ENCODE peak calls at places on chromosomes 13 and 19, in seven cellular contexts. F, M, L, T, H, O and A are unnamed samples.

GRCh38 chr13:42696191-42696590 is 85.2 kb upstream of the FAM216B start:
- DNase-seq in H (no peak), F (peak), T (no peak), M (no peak), O (no peak), L (no peak), A (peak)

GRCh38 chr13:98827449-98827848 is 75.0 kb upstream of the SLC15A1 start:
- DNase-seq in M (no peak), H (no peak), F (no peak), T (no peak), L (no peak), O (no peak), A (no peak)

GRCh38 chr13:108915095-108915633 is 285.8 kb downstream of the MYO16 start:
- DNase-seq in T (no peak), M (no peak), O (no peak), L (no peak), H (no peak), F (peak), A (peak)

GRCh38 chr19:4732680-4733114 is 9.1 kb upstream of the DPP9 start:
- DNase-seq in H (peak), O (peak), F (peak), T (peak), M (peak), L (peak), A (peak)

GRCh38 chr13:38348890-38349289 is 761 bp upstream of the UFM1 start:
- DNase-seq in H (peak), T (no peak), F (peak), M (peak), L (no peak), O (no peak), A (peak)

GRCh38 chr19:7197760-7198696 is 96.2 kb downstream of the INSR start:
- DNase-seq in H (peak), L (peak), T (peak), F (peak), M (peak), O (peak), A (peak)

GRCh38 chr13:77696006-77696862 is 1.3 kb upstream of the SLAIN1 start:
- DNase-seq in T (no peak), F (no peak), M (no peak), L (no peak), O (no peak), H (no peak), A (no peak)

GRCh38 chr13:36033035-36033434 is 98.1 kb downstream of the DCLK1 start:
- DNase-seq in T (no peak), O (no peak), M (no peak), F (no peak), L (no peak), H (no peak), A (no peak)

GRCh38 chr13:46160065-46160464 is 21.9 kb downstream of the LCP1 start:
- DNase-seq in F (no peak), O (no peak), M (no peak), L (no peak), H (no peak), T (no peak), A (no peak)

GRCh38 chr19:1016647-1017114 is 4.2 kb downstream of the TMEM259 start:
- DNase-seq in F (peak), O (no peak), T (no peak), M (no peak), H (no peak), L (no peak), A (peak)

GRCh38 chr19:53868892-53869804 is 1.5 kb downstream of the MYADM start:
- DNase-seq in L (peak), H (peak), F (peak), M (peak), T (peak), O (peak), A (peak)

GRCh38 chr13:77697208-77698103 is at the start of gene SLAIN1:
- DNase-seq in H (peak), L (peak), O (peak), T (peak), F (peak), M (peak), A (no peak)

GRCh38 chr13:102460806-102461205 is 59.0 kb upstream of the FGF14 start:
- DNase-seq in T (no peak), O (no peak), F (no peak), L (no peak), M (no peak), H (no peak), A (no peak)

GRCh38 chr19:13881231-13881691 is 4.3 kb downstream of the NANOS3 start:
- DNase-seq in M (no peak), L (no peak), F (no peak), O (no peak), H (no peak), T (no peak), A (no peak)

GRCh38 chr19:40282920-40283319 is 2.2 kb downstream of the AKT2 start:
- DNase-seq in H (no peak), M (no peak), L (no peak), T (no peak), O (no peak), F (no peak), A (no peak)

GRCh38 chr19:43934055-43934984 is 762 bp downstream of the ZNF45 start:
- DNase-seq in L (no peak), H (no peak), M (no peak), T (no peak), F (peak), O (no peak), A (peak)

GRCh38 chr13:112444001-112444311 is 67.8 kb downstream of the SPACA7 start:
- DNase-seq in H (peak), O (no peak), M (no peak), F (peak), T (peak), L (peak), A (peak)

GRCh38 chr19:18610245-18610555 is 2.5 kb upstream of the TMEM59L start:
- DNase-seq in M (no peak), T (no peak), F (no peak), O (no peak), H (no peak), L (no peak), A (no peak)

GRCh38 chr19:45881909-45882528 is 3.9 kb downstream of the IRF2BP1 start:
- DNase-seq in T (peak), L (no peak), M (no peak), O (no peak), H (no peak), F (no peak), A (no peak)

GRCh38 chr13:66546534-66547379 is 683.4 kb downstream of the PCDH9 start:
- DNase-seq in T (no peak), M (no peak), L (no peak), H (no peak), O (no peak), F (peak), A (peak)

GRCh38 chr13:96511587-96511986 is 421.7 kb downstream of the HS6ST3 start:
- DNase-seq in M (no peak), L (no peak), H (no peak), O (no peak), T (no peak), F (no peak), A (no peak)

GRCh38 chr13:109868583-109869311 is 82.4 kb upstream of the IRS2 start:
- DNase-seq in T (no peak), M (no peak), O (no peak), L (no peak), F (peak), H (no peak), A (peak)

GRCh38 chr19:42515241-42515832 is 12.9 kb downstream of the CEACAM1 start:
- DNase-seq in L (no peak), F (no peak), M (no peak), T (no peak), H (no peak), O (no peak), A (no peak)

GRCh38 chr19:28582807-28583206 is 630.1 kb downstream of the UQCRFS1 start:
- DNase-seq in O (no peak), H (no peak), L (no peak), T (no peak), F (no peak), M (no peak), A (no peak)

GRCh38 chr19:6034512-6034911 is 56.6 kb upstream of the RANBP3 start:
- DNase-seq in L (no peak), H (no peak), O (no peak), M (no peak), T (no peak), F (no peak), A (no peak)

GRCh38 chr19:364496-365287 is 20.1 kb upstream of the MIER2 start:
- DNase-seq in F (no peak), L (no peak), M (no peak), O (no peak), T (no peak), H (no peak), A (no peak)

GRCh38 chr19:56309511-56310185 is 5.0 kb downstream of the ZSCAN5A start:
- DNase-seq in H (peak), F (peak), T (peak), L (no peak), M (peak), O (peak), A (no peak)

GRCh38 chr13:49476529-49476928 is 19.2 kb upstream of the PHF11 start:
- DNase-seq in L (no peak), T (no peak), O (no peak), H (no peak), F (no peak), M (no peak), A (no peak)